ENCODE peak calls at places on chromosomes 16 and 17, in ten cellular contexts. K is A549, Z is ovary, I is heart left ventricle, Y is HepG2, F is prostate gland, N is uterus, D is tibial nerve, O is gastrocnemius medialis, T is adrenal gland. W is an unnamed sample.

GRCh38 chr16:65098916-65099315 is 22.9 kb downstream of the CDH11 start:
- DNase-seq in Z (no peak), F (no peak), D (no peak), Y (no peak), N (no peak), T (no peak), K (no peak), O (no peak), I (no peak), W (no peak)

GRCh38 chr16:21158208-21159110 is at the start of gene LDAF1:
- DNase-seq in F (peak; percentile 87), D (peak; percentile 66), N (peak; percentile 80), K (peak; percentile 64), T (peak; percentile 84), Z (peak; percentile 81), O (peak; percentile 75), Y (peak; percentile 33), I (peak; percentile 92), W (peak; percentile 93)

GRCh38 chr17:82237083-82237745 is 8.4 kb downstream of the SLC16A3 start:
- DNase-seq in Z (peak; percentile 40), I (peak; percentile 39), O (peak; percentile 68), D (no peak), T (no peak), N (peak; percentile 29), K (no peak), F (no peak), Y (no peak), W (peak; percentile 55)

GRCh38 chr16:68563631-68564366 is 24.7 kb downstream of the ZFP90 start:
- DNase-seq in N (no peak), F (no peak), Z (no peak), T (no peak), O (no peak), K (peak; percentile 14), D (no peak), Y (no peak), I (no peak), W (no peak)

GRCh38 chr16:4795181-4795827 is at the start of gene SMIM22:
- DNase-seq in O (no peak), Y (no peak), Z (no peak), K (no peak), N (no peak), F (no peak), I (peak; percentile 7), T (no peak), D (no peak), W (no peak)

GRCh38 chr16:11205754-11206459 is 50.1 kb downstream of the SOCS1 start:
- DNase-seq in O (no peak), F (no peak), D (no peak), T (peak; percentile 28), K (no peak), Y (peak; percentile 53), I (no peak), N (no peak), Z (no peak), W (no peak)

GRCh38 chr16:27706156-27706705 is 156.3 kb downstream of the KATNIP start:
- DNase-seq in T (no peak), Y (no peak), I (no peak), O (no peak), Z (no peak), F (no peak), D (no peak), K (no peak), N (no peak), W (peak; percentile 36)

GRCh38 chr16:2528161-2529060 is 2.8 kb downstream of the CEMP1 start:
- DNase-seq in I (no peak), Y (no peak), T (peak; percentile 37), Z (no peak), N (no peak), D (no peak), K (no peak), F (no peak), O (no peak), W (no peak)

GRCh38 chr16:50599494-50599893 is 51.3 kb downstream of the NKD1 start:
- DNase-seq in K (no peak), Y (no peak), Z (no peak), O (no peak), F (no peak), N (no peak), D (no peak), T (no peak), I (no peak), W (no peak)

GRCh38 chr17:17899486-17899885 is 62.7 kb upstream of the SREBF1 start:
- DNase-seq in N (no peak), Z (no peak), K (no peak), Y (peak; percentile 9), F (no peak), D (no peak), T (no peak), I (no peak), O (no peak), W (no peak)

GRCh38 chr17:4796550-4796915 is 569 bp downstream of the PSMB6 start:
- DNase-seq in K (peak; percentile 65), Y (peak; percentile 33), D (no peak), I (no peak), O (no peak), T (no peak), N (no peak), F (no peak), Z (no peak), W (no peak)

GRCh38 chr16:55478827-55479559 is at the start of gene MMP2:
- DNase-seq in D (peak; percentile 75), T (peak; percentile 71), Y (no peak), O (peak; percentile 69), N (peak; percentile 86), F (no peak), Z (peak; percentile 85), K (no peak), I (peak; percentile 88), W (no peak)

GRCh38 chr16:66428682-66429251 is 1.7 kb downstream of the BEAN1 start:
- DNase-seq in O (no peak), K (no peak), D (no peak), T (no peak), Z (no peak), I (no peak), F (no peak), Y (no peak), N (no peak), W (peak; percentile 38)

GRCh38 chr17:52376137-52376536 is 217.6 kb upstream of the CA10 start:
- DNase-seq in Z (no peak), I (no peak), K (no peak), O (no peak), D (no peak), F (no peak), N (no peak), Y (no peak), T (no peak), W (no peak)

GRCh38 chr16:83356266-83356665 is 451.5 kb upstream of the HSBP1 start:
- DNase-seq in N (peak; percentile 33), D (no peak), K (peak; percentile 55), T (no peak), Y (peak; percentile 56), Z (no peak), O (peak; percentile 22), I (no peak), F (peak; percentile 57), W (no peak)

GRCh38 chr16:26857371-26857770 is 209.4 kb upstream of the C16orf82 start:
- DNase-seq in Z (no peak), D (no peak), T (no peak), I (no peak), O (no peak), K (no peak), N (no peak), F (no peak), Y (no peak), W (no peak)

GRCh38 chr17:36459045-36459444 is 27.4 kb upstream of the ZNHIT3 start:
- DNase-seq in Y (no peak), O (no peak), F (no peak), D (no peak), K (no peak), N (no peak), T (no peak), I (no peak), Z (no peak), W (no peak)

GRCh38 chr16:11039726-11040125 is 95.4 kb downstream of the CLEC16A start:
- DNase-seq in N (no peak), Y (no peak), D (no peak), O (no peak), Z (no peak), I (no peak), T (no peak), K (no peak), F (no peak), W (no peak)

GRCh38 chr17:48483471-48484131 is 47.2 kb downstream of the HOXB1 start:
- DNase-seq in T (no peak), Y (no peak), I (no peak), D (no peak), F (peak; percentile 15), N (no peak), O (no peak), Z (no peak), K (no peak), W (peak; percentile 36)

GRCh38 chr17:16352838-16353701 is at the start of gene CENPV:
- DNase-seq in T (peak; percentile 37), N (peak; percentile 48), Z (peak; percentile 36), D (no peak), K (peak; percentile 72), O (peak; percentile 27), Y (peak; percentile 69), F (peak; percentile 20), I (peak; percentile 36), W (peak; percentile 54)
- TF ChIP-seq POLR2A in T (peak; percentile 30), N (no peak), Z (no peak), D (no peak), K (peak; percentile 82), O (no peak), Y (peak; percentile 76), F (no peak), I (no peak), W (peak; percentile 42)

DNA sequence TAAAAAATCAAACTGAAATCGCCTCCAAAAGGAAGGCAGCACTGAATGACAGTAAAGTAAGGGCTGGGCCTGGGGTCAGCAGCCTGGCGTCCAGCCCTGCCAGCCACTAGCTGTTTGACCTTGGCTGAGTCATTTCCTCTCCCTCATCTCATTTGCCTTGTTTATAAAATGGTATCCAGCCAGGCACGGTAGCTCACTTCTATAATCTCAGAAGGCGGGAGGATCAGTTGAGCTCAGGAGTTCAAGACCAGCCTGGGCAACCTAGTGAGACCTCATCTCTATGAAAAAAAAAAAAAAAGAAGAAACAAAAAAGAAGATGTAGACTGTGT is 75.1 kb upstream of the TBX2 start:
- DNase-seq in T (peak; percentile 49), F (no peak), I (no peak), Z (no peak), O (no peak), N (no peak), Y (peak; percentile 49), K (peak; percentile 55), D (no peak), W (no peak)
- H3K27ac ChIP-seq in T (no peak overlapping the region), F (no peak overlapping the region), I (peak overlapping the region; percentile 6), Z (peak overlapping the region; percentile 55), O (peak overlapping the region; percentile 64), N (peak overlapping the region; percentile 80), Y (no peak overlapping the region), K (no peak overlapping the region), D (peak overlapping the region; percentile 89), W (no peak overlapping the region)

GRCh38 chr16:89931964-89932363 is 8.8 kb downstream of the TUBB3 start:
- DNase-seq in T (no peak), Y (no peak), F (no peak), I (no peak), D (no peak), K (no peak), N (no peak), Z (no peak), O (no peak), W (no peak)
- H3K4me3 ChIP-seq in T (no peak overlapping the region), Y (no peak overlapping the region), F (no peak overlapping the region), I (no peak overlapping the region), D (no peak overlapping the region), K (no peak overlapping the region), N (no peak overlapping the region), Z (no peak overlapping the region), O (no peak overlapping the region), W (no peak overlapping the region)

GRCh38 chr17:67137026-67137370 is 92.6 kb downstream of the CACNG1 start:
- DNase-seq in N (no peak), D (no peak), Y (no peak), Z (no peak), O (no peak), F (no peak), I (no peak), K (no peak), T (no peak), W (no peak)
- TF ChIP-seq POLR2A in N (no peak), D (no peak), Y (no peak), Z (no peak), O (no peak), F (no peak), I (no peak), K (no peak), T (no peak), W (no peak)

W was measured in Peyer's patch.